ENCODE peak calls at places on chromosome 21, in four cellular contexts. One of them, this sample, is unnamed. For H3K27me3, the result is how much of the 10 kb centered on the place peaks cover.

GRCh38 chr21:44304846-44305245 is 5.0 kb downstream of the PFKL start:
- DNase-seq in breast epithelium: no peak
- DNase-seq in lung: no peak
- DNase-seq in GM23248: peak
- DNase-seq in this sample: no peak

GRCh38 chr21:29196021-29196663 is 65.7 kb downstream of the MAP3K7CL start:
- DNase-seq in breast epithelium: no peak
- DNase-seq in GM23248: peak
- DNase-seq in lung: peak
- DNase-seq in this sample: peak

GRCh38 chr21:31220567-31220966 is 123.5 kb downstream of the TIAM1 start:
- DNase-seq in breast epithelium: no peak
- DNase-seq in lung: no peak
- DNase-seq in GM23248: peak
- DNase-seq in this sample: no peak

GRCh38 chr21:36479415-36480402 is at the start of gene CLDN14:
- DNase-seq in GM23248: peak
- DNase-seq in lung: no peak
- DNase-seq in breast epithelium: no peak
- DNase-seq in this sample: no peak

GRCh38 chr21:28972398-28972797 is 20.3 kb downstream of the LTN1 start:
- DNase-seq in GM23248: no peak
- DNase-seq in breast epithelium: no peak
- DNase-seq in lung: no peak
- DNase-seq in this sample: no peak

GRCh38 chr21:23130308-23130707 is 2132.1 kb downstream of the NCAM2 start:
- DNase-seq in breast epithelium: no peak
- DNase-seq in lung: no peak
- DNase-seq in GM23248: no peak
- DNase-seq in this sample: no peak

GRCh38 chr21:33578959-33579542 is 9.4 kb downstream of the DONSON start:
- DNase-seq in lung: no peak
- DNase-seq in GM23248: peak
- DNase-seq in breast epithelium: no peak
- DNase-seq in this sample: no peak

GRCh38 chr21:29025328-29025713 is 853 bp downstream of the USP16 start:
- DNase-seq in GM23248: peak
- DNase-seq in breast epithelium: no peak
- DNase-seq in lung: no peak
- DNase-seq in this sample: no peak

GRCh38 chr21:39954570-39954969 is 87.3 kb downstream of the PCP4 start:
- DNase-seq in GM23248: no peak
- DNase-seq in lung: no peak
- DNase-seq in breast epithelium: no peak
- DNase-seq in this sample: no peak

GRCh38 chr21:44011123-44011773 is 861 bp upstream of the TRAPPC10 start:
- DNase-seq in breast epithelium: no peak
- DNase-seq in lung: no peak
- DNase-seq in GM23248: no peak
- DNase-seq in this sample: no peak

GRCh38 chr21:40563845-40564717 is 282.9 kb downstream of the DSCAM start:
- DNase-seq in lung: no peak
- DNase-seq in GM23248: no peak
- DNase-seq in breast epithelium: no peak
- DNase-seq in this sample: no peak

GRCh38 chr21:28229811-28230210 is 762.9 kb downstream of the LTN1 start:
- DNase-seq in lung: no peak
- DNase-seq in GM23248: peak
- DNase-seq in breast epithelium: no peak
- DNase-seq in this sample: no peak

GRCh38 chr21:38351961-38352521 is 95.2 kb downstream of the KCNJ15 start:
- DNase-seq in GM23248: peak
- DNase-seq in breast epithelium: no peak
- DNase-seq in lung: no peak
- DNase-seq in this sample: no peak

GRCh38 chr21:37751268-37751975 is 164.8 kb downstream of the KCNJ6 start:
- DNase-seq in lung: no peak
- DNase-seq in GM23248: peak
- DNase-seq in breast epithelium: no peak
- DNase-seq in this sample: no peak

GRCh38 chr21:32414579-32415358 is 2.3 kb downstream of the EVA1C start:
- DNase-seq in breast epithelium: no peak
- DNase-seq in GM23248: peak
- DNase-seq in lung: no peak
- DNase-seq in this sample: no peak
- H3K4me3 ChIP-seq in breast epithelium: peak
- H3K4me3 ChIP-seq in GM23248: no peak
- H3K4me3 ChIP-seq in lung: no peak
- H3K4me3 ChIP-seq in this sample: peak

GRCh38 chr21:45523411-45524101 is 18.7 kb downstream of the SLC19A1 start:
- DNase-seq in breast epithelium: peak
- DNase-seq in GM23248: no peak
- DNase-seq in lung: no peak
- DNase-seq in this sample: no peak

GRCh38 chr21:45521241-45521640 is 21.0 kb downstream of the SLC19A1 start:
- DNase-seq in GM23248: no peak
- DNase-seq in breast epithelium: no peak
- DNase-seq in lung: no peak
- DNase-seq in this sample: no peak

GRCh38 chr21:45524756-45525152 is 17.5 kb downstream of the SLC19A1 start:
- DNase-seq in breast epithelium: peak
- DNase-seq in GM23248: no peak
- DNase-seq in lung: no peak
- DNase-seq in this sample: no peak

GRCh38 chr21:45522986-45523385 is 19.3 kb downstream of the SLC19A1 start:
- DNase-seq in lung: no peak
- DNase-seq in GM23248: no peak
- DNase-seq in breast epithelium: peak
- DNase-seq in this sample: no peak

DNA sequence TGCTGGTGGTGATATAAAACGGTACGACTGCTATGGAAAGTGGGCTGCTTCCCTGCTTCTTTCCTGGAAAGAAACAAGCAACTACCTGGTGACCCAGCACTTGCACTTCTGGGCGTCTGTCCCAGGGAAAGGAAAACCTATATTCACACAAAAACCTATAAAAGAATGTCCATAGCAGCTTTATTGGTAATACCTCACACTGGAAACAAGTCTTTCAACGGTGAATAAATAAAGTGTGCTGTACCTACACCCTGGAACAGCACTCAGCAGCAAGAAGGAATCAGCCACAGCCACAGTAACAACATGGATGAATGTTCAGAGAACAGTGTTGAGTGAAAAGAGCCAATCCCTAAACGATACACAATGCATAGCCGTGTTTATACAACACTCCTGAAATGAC is 19.9 kb downstream of the SLC19A1 start:
- DNase-seq in breast epithelium: no peak
- DNase-seq in lung: no peak
- DNase-seq in GM23248: no peak
- DNase-seq in this sample: no peak
- H3K27me3 ChIP-seq in breast epithelium: under half
- H3K27me3 ChIP-seq in lung: under half
- H3K27me3 ChIP-seq in GM23248: under half
- H3K27me3 ChIP-seq in this sample: under half

GRCh38 chr21:26570203-26570602 is 2.9 kb downstream of the CYYR1 start:
- DNase-seq in GM23248: no peak
- DNase-seq in breast epithelium: no peak
- DNase-seq in lung: no peak
- DNase-seq in this sample: no peak
- H3K4me3 ChIP-seq in GM23248: no peak
- H3K4me3 ChIP-seq in breast epithelium: no peak
- H3K4me3 ChIP-seq in lung: no peak
- H3K4me3 ChIP-seq in this sample: no peak

GRCh38 chr21:42081931-42082381 is 10.8 kb downstream of the UMODL1 start:
- DNase-seq in breast epithelium: no peak
- DNase-seq in lung: no peak
- DNase-seq in GM23248: no peak
- DNase-seq in this sample: no peak

GRCh38 chr21:42080788-42081083 is 9.6 kb downstream of the UMODL1 start:
- DNase-seq in breast epithelium: no peak
- DNase-seq in lung: no peak
- DNase-seq in GM23248: peak
- DNase-seq in this sample: no peak

GRCh38 chr21:42081138-42081537 is 10.0 kb downstream of the UMODL1 start:
- DNase-seq in GM23248: peak
- DNase-seq in breast epithelium: no peak
- DNase-seq in lung: no peak
- DNase-seq in this sample: no peak

GRCh38 chr21:42079008-42079938 is 8.2 kb downstream of the UMODL1 start:
- DNase-seq in breast epithelium: no peak
- DNase-seq in lung: no peak
- DNase-seq in GM23248: no peak
- DNase-seq in this sample: no peak

DNA sequence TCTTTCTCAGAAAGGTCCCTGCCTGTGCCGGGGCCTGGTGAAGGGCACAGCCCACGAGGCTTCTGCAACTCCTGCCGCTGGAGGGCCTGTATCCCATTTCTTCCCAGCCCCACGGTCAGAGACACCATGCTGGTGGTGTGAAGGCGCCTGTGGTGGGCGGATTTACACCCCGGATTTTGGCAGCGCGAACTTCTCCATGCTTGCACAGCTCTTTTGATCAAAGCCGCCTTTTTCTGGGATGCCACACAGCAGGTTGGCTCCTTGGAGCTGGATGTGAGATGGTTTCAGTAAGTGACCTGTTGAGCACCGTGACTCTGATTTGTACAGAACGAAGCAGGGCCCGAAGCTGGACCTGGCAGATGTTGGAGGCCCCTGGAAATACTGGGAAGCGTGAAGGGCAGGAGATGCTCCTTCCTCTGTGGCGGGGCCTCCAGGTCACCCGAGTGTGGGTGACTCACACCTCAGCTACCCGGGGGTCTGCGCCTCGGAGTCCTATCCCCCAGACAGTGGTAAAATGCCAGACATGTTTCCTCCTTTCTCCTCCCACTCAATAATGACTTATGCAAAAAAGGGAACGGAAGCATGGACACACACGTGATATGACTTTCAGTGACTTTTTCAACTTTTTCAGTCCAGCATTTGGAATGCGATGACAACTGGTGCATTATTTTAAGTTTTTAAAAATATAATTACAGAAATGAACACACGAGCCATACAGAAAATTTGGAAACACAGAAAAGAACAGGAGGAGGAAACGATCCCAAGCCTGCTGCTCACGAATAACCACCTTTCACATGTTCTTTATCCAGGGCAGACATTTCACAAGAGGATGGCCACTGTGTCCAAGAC is 9.0 kb downstream of the UMODL1 start:
- DNase-seq in lung: no peak
- DNase-seq in breast epithelium: no peak
- DNase-seq in GM23248: peak
- DNase-seq in this sample: no peak
- H3K27me3 ChIP-seq in lung: under half
- H3K27me3 ChIP-seq in breast epithelium: under half
- H3K27me3 ChIP-seq in GM23248: under half
- H3K27me3 ChIP-seq in this sample: under half

DNA sequence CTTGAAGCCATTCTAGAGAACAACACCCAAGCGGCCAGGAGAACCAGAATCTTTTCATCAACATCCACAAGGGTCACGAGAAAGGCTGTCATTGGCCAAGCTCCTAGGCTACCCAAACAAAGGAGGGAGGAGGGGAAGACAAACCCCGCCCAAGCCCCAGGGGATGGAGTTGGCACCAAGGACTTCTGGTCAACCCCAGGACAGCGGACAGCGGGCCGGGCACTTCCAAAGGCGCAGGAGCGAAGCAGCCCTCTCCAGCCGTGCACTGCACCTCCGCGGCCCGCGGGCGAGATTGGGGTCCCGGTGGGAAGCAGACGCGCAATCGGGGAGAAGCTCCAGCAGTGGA is at the start of gene CLIC6:
- DNase-seq in lung: peak
- DNase-seq in breast epithelium: peak
- DNase-seq in GM23248: no peak
- DNase-seq in this sample: no peak
- H3K4me3 ChIP-seq in lung: peak
- H3K4me3 ChIP-seq in breast epithelium: peak
- H3K4me3 ChIP-seq in GM23248: peak
- H3K4me3 ChIP-seq in this sample: peak

DNA sequence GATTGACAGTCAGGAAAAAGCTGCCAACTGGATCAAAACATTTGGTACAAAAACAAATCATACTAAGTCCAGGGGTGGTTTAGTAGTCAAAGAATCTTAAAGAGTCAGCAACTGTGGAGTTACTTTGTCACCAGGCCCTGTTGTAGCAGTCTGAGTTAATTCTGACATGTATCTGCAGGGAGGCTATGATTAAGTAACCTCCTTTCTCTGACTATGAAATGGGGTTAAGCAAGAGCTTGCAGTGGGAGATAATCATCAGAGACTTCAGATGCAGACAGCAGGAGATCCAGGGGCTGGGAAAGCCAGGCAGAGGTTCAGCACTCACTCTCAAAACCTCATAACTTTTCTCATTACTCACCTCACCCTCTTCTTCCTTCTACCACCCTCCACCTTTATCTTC is 99.2 kb upstream of the BTG3 start:
- DNase-seq in breast epithelium: no peak
- DNase-seq in GM23248: no peak
- DNase-seq in lung: no peak
- DNase-seq in this sample: no peak
- H3K27me3 ChIP-seq in breast epithelium: under half
- H3K27me3 ChIP-seq in GM23248: under half
- H3K27me3 ChIP-seq in lung: under half
- H3K27me3 ChIP-seq in this sample: under half

This sample was measured in thoracic aorta.